ENCODE peak calls at places on chromosomes 6 and 20, in seven cellular contexts. K is psoas muscle, D is heart left ventricle, U is A549, X is ovary, B is spleen, Q is NT2/D1. J is an unnamed sample.

GRCh38 chr6:163655217-163656121 is 241.0 kb downstream of the QKI start:
- DNase-seq in U (no peak), D (no peak), X (no peak), Q (no peak), B (no peak), K (no peak), J (peak; percentile 9)

GRCh38 chr20:32195581-32195980 is 12.0 kb downstream of the PLAGL2 start:
- DNase-seq in D (no peak), Q (no peak), K (no peak), X (no peak), U (no peak), B (no peak), J (no peak)

GRCh38 chr6:36739947-36740817 is 42.6 kb downstream of the RAB44 start:
- DNase-seq in Q (no peak), K (no peak), B (no peak), U (no peak), D (no peak), X (no peak), J (no peak)

GRCh38 chr6:6951355-6951754 is 156.4 kb upstream of the RREB1 start:
- DNase-seq in U (no peak), X (no peak), B (no peak), D (no peak), K (no peak), Q (no peak), J (no peak)

GRCh38 chr6:169902070-169902469 is 150.6 kb downstream of the ERMARD start:
- DNase-seq in Q (no peak), X (no peak), D (no peak), K (no peak), U (no peak), B (no peak), J (no peak)

GRCh38 chr6:44771647-44772415 is 384.3 kb downstream of the CDC5L start:
- DNase-seq in B (no peak), K (no peak), X (no peak), Q (peak; percentile 46), D (no peak), U (no peak), J (no peak)

GRCh38 chr20:5349448-5349847 is 32.7 kb upstream of the PROKR2 start:
- DNase-seq in X (no peak), B (no peak), D (no peak), Q (no peak), K (no peak), U (no peak), J (no peak)

GRCh38 chr6:88544986-88545612 is 379.0 kb upstream of the CNR1 start:
- DNase-seq in K (no peak), B (no peak), Q (no peak), U (no peak), X (no peak), D (no peak), J (no peak)

GRCh38 chr20:47276856-47277541 is 79.5 kb downstream of the ZMYND8 start:
- DNase-seq in D (peak; percentile 58), X (peak; percentile 72), Q (no peak), K (peak; percentile 63), U (no peak), B (no peak), J (peak; percentile 72)

GRCh38 chr6:113120577-113121285 is 736.4 kb upstream of the MARCKS start:
- DNase-seq in U (no peak), X (no peak), D (no peak), K (no peak), Q (no peak), B (no peak), J (no peak)

GRCh38 chr6:75437451-75438185 is 56.0 kb downstream of the FILIP1 start:
- DNase-seq in D (peak; percentile 33), U (no peak), X (no peak), K (no peak), Q (no peak), B (no peak), J (no peak)

GRCh38 chr6:111776236-111777189 is 96.7 kb downstream of the FYN start:
- DNase-seq in U (no peak), B (no peak), X (no peak), D (no peak), K (no peak), Q (no peak), J (no peak)

GRCh38 chr6:122792796-122793195 is 3.7 kb downstream of the SMPDL3A start:
- DNase-seq in Q (no peak), B (no peak), K (no peak), X (no peak), D (no peak), U (no peak), J (no peak)

GRCh38 chr6:23642849-23643248 is 483.2 kb upstream of the NRSN1 start:
- DNase-seq in K (no peak), B (no peak), X (no peak), D (no peak), Q (no peak), U (no peak), J (no peak)

GRCh38 chr20:17611540-17612286 is 41.8 kb downstream of the DSTN start:
- DNase-seq in Q (no peak), B (peak; percentile 82), U (peak; percentile 31), K (no peak), X (no peak), D (no peak), J (no peak)

GRCh38 chr6:26288155-26288554 is 76.8 kb upstream of the BTN3A2 start:
- DNase-seq in Q (no peak), D (no peak), U (no peak), X (no peak), B (no peak), K (no peak), J (no peak)

GRCh38 chr20:31956556-31957220 is 4.8 kb upstream of the PDRG1 start:
- DNase-seq in D (no peak), U (no peak), B (no peak), Q (no peak), X (no peak), K (no peak), J (no peak)

GRCh38 chr6:45454008-45454911 is 76.5 kb upstream of the SUPT3H start:
- DNase-seq in U (no peak), D (no peak), K (no peak), X (no peak), B (no peak), Q (no peak), J (no peak)

GRCh38 chr6:42021847-42022754 is 28.2 kb upstream of the TAF8 start:
- DNase-seq in X (no peak), D (no peak), K (no peak), B (peak; percentile 84), Q (no peak), U (no peak), J (no peak)

GRCh38 chr20:46074006-46074405 is 15.8 kb downstream of the NCOA5 start:
- DNase-seq in B (no peak), K (no peak), U (no peak), Q (no peak), X (no peak), D (no peak), J (no peak)

GRCh38 chr6:84597238-84597875 is 167.0 kb downstream of the TBX18 start:
- DNase-seq in X (no peak), K (no peak), U (no peak), D (no peak), Q (no peak), B (no peak), J (no peak)
- H3K4me1 ChIP-seq in X (no peaks in the 10 kb centered on the region), K (no peaks in the 10 kb centered on the region), U (no peaks in the 10 kb centered on the region), D (no peaks in the 10 kb centered on the region), Q (no peaks in the 10 kb centered on the region), B (no peaks in the 10 kb centered on the region), J (no peaks in the 10 kb centered on the region)

DNA sequence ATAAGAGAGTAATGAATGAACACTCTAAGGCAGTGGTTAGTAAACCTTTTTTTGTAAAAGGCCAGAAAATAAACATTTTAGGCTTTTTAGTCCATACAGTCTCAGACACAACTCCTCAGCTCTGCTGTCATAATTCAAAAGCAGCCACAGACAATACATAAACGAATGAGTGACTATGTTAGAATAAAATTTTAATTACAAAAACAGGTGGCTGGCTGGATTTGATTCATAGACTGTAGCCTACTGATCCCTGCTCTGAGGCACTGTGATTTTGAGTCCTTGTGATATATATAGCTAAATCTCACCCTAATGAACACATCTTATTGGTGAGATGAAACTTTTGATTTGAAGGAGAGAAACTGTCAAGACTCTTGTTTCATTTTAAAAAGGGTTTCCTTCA is 155.1 kb downstream of the AIG1 start:
- DNase-seq in B (no peak), U (no peak), Q (no peak), D (no peak), X (no peak), K (no peak), J (no peak)
- H3K4me1 ChIP-seq in B (no peaks in the 10 kb centered on the region), U (no peaks in the 10 kb centered on the region), Q (no peaks in the 10 kb centered on the region), D (no peaks in the 10 kb centered on the region), X (peaks cover 2% of the 10 kb centered on the region), K (peaks cover 5% of the 10 kb centered on the region), J (no peaks in the 10 kb centered on the region)

GRCh38 chr6:107787589-107787960 is 36.5 kb downstream of the SCML4 start:
- DNase-seq in Q (no peak), X (no peak), D (no peak), K (no peak), B (no peak), U (no peak), J (no peak)
- H3K4me1 ChIP-seq in Q (no peaks in the 10 kb centered on the region), X (no peaks in the 10 kb centered on the region), D (no peaks in the 10 kb centered on the region), K (peaks cover 25% of the 10 kb centered on the region), B (peaks cover 33% of the 10 kb centered on the region), U (no peaks in the 10 kb centered on the region), J (no peaks in the 10 kb centered on the region)

GRCh38 chr20:40717343-40717865 is 28.4 kb upstream of the MAFB start:
- DNase-seq in D (no peak), X (no peak), K (no peak), B (no peak), Q (no peak), U (no peak), J (no peak)
- H3K4me1 ChIP-seq in D (peaks cover 5% of the 10 kb centered on the region), X (no peaks in the 10 kb centered on the region), K (no peaks in the 10 kb centered on the region), B (no peaks in the 10 kb centered on the region), Q (peaks cover 3% of the 10 kb centered on the region), U (no peaks in the 10 kb centered on the region), J (no peaks in the 10 kb centered on the region)

DNA sequence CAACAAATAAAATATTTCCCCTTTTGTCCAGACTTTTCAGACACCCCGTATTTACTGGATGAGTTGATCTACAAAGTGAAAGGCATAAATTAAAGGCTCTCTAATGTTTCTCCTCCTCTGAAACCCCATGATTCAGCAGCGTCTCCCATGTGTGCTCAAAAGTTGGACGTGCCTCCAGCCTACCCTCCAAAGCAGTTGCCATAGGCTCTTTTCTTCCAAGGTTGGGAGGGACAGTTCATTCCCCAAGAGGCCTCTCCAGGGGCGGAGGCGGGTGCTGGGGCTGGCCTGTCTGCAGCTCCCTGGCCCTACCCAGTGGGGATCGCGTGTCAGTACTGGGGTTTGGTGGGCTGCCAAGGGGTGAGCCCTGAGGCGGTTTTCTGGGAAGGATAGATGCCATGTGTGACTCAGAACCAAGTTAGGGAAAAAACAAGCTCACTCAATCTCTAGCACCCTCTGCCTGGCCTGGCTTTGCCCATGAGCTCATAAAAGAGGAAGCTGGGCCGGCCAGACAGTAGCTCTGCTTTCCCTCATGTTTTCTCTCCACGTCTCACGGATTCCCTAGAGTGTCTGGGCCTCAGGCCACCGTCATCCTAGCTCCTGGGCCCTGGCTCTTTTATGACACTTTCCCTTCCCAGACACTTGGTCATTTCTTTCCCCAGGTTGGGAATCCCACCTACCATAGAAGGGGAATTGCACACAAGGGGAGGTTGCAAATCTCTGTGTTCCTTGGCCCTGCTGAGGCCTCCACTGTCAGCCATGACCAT is 8.0 kb upstream of the IER3 start:
- DNase-seq in U (peak; percentile 77), Q (no peak), D (peak; percentile 93), B (peak; percentile 82), K (peak; percentile 98), X (peak; percentile 91), J (peak; percentile 99)
- H3K4me1 ChIP-seq in U (peaks cover 68% of the 10 kb centered on the region), Q (no peaks in the 10 kb centered on the region), D (peaks cover 71% of the 10 kb centered on the region), B (peaks cover 6% of the 10 kb centered on the region), K (peaks cover 26% of the 10 kb centered on the region), X (peaks cover 18% of the 10 kb centered on the region), J (peaks cover 18% of the 10 kb centered on the region)

GRCh38 chr6:82072113-82072512 is 175.4 kb downstream of the IBTK start:
- DNase-seq in D (no peak), Q (no peak), K (no peak), X (no peak), B (no peak), U (no peak), J (no peak)
- H3K4me1 ChIP-seq in D (peaks cover 23% of the 10 kb centered on the region), Q (no peaks in the 10 kb centered on the region), K (no peaks in the 10 kb centered on the region), X (no peaks in the 10 kb centered on the region), B (no peaks in the 10 kb centered on the region), U (peaks cover 6% of the 10 kb centered on the region), J (no peaks in the 10 kb centered on the region)

J was measured in ascending aorta.